ENCODE peak calls at places on chromosomes 16 and 17, in six cellular contexts. T is activated CD8-positive, alpha-beta memory T cell treated with anti-CD3 and anti-CD28 coated beads for 1 hour; I is progenitor cell of endocrine pancreas; W is NCI-H82; A is endothelial cell; O is stimulated activated CD8-positive, alpha-beta memory T cell treated with anti-CD3 and anti-CD28 coated beads, Interleukin-15, amount 100 ng/mL, for 24 hours. B is an unnamed sample.

GRCh38 chr17:39767147-39767546 is 29.4 kb downstream of the GRB7 start:
- DNase-seq in T (no peak), I (no peak), W (no peak), A (no peak), O (no peak), B (no peak)

GRCh38 chr17:45823598-45823997 is 21.1 kb upstream of the SPPL2C start:
- DNase-seq in T (no peak), I (no peak), W (no peak), A (no peak), O (no peak), B (no peak)

GRCh38 chr16:64990101-64990500 is 131.8 kb downstream of the CDH11 start:
- DNase-seq in T (no peak), I (no peak), W (no peak), A (no peak), O (no peak), B (no peak)

GRCh38 chr17:80512233-80512632 is 32.4 kb upstream of the RPTOR start:
- DNase-seq in T (no peak), I (no peak), W (no peak), A (no peak), O (no peak), B (no peak)

GRCh38 chr17:45293413-45294211 is 23.2 kb downstream of the MAP3K14 start:
- DNase-seq in T (no peak), I (no peak), W (peak), A (no peak), O (no peak), B (no peak)

GRCh38 chr17:72342582-72343527 is 222.0 kb downstream of the SOX9 start:
- DNase-seq in T (no peak), I (no peak), W (no peak), A (no peak), O (no peak), B (no peak)

GRCh38 chr17:39045948-39046679 is 78.9 kb upstream of the FBXO47 start:
- DNase-seq in T (no peak), I (no peak), W (peak), A (no peak), O (no peak), B (no peak)

GRCh38 chr17:3770471-3770870 is 30.5 kb downstream of the ITGAE start:
- DNase-seq in T (no peak), I (no peak), W (no peak), A (no peak), O (no peak), B (no peak)

GRCh38 chr17:57674894-57675293 is 70.2 kb downstream of the CCDC182 start:
- DNase-seq in T (no peak), I (no peak), W (no peak), A (no peak), O (no peak), B (no peak)

GRCh38 chr16:88264641-88265285 is 118.0 kb upstream of the ZNF469 start:
- DNase-seq in T (no peak), I (no peak), W (no peak), A (peak), O (peak), B (no peak)

GRCh38 chr17:57552114-57552601 is 192.9 kb downstream of the CCDC182 start:
- DNase-seq in T (peak), I (no peak), W (peak), A (peak), O (no peak), B (no peak)

GRCh38 chr17:80086616-80087015 is 14.8 kb upstream of the GAA start:
- DNase-seq in T (no peak), I (no peak), W (no peak), A (no peak), O (no peak), B (no peak)

GRCh38 chr16:30352488-30353401 is 2.4 kb downstream of the CD2BP2 start:
- DNase-seq in T (no peak), I (no peak), W (no peak), A (no peak), O (no peak), B (no peak)

GRCh38 chr16:29816694-29817441 is 916 bp downstream of the PAGR1 start:
- DNase-seq in T (no peak), I (no peak), W (peak), A (peak), O (no peak), B (no peak)

GRCh38 chr16:84323626-84324025 is 28.9 kb downstream of the WFDC1 start:
- DNase-seq in T (no peak), I (no peak), W (no peak), A (no peak), O (no peak), B (no peak)

GRCh38 chr17:82767041-82767754 is 15.3 kb downstream of the TBCD start:
- DNase-seq in T (no peak), I (no peak), W (peak), A (peak), O (no peak), B (peak)

GRCh38 chr17:56834380-56835258 is 668 bp downstream of the DGKE start:
- DNase-seq in T (peak), I (peak), W (peak), A (peak), O (peak), B (no peak)

B was measured in D721Med.